ENCODE peak calls at places on chromosomes 3 and 15, in nine cellular contexts. K is brain microvascular endothelial cell; T is heart right ventricle; U is stimulated activated naive B cell treated with anti-CD40 and anti-IgM and Interleukin-4, amounts not matched to agents 10 μg/mL and 1 μg/mL and 100 μg/mL, for 72 hours; G is A172; V is pancreas; Y is CD8-positive, alpha-beta memory T cell; Q is LoVo; X is activated T-helper 1 cell treated with anti-CD3 and anti-CD28 coated beads, Interleukin-12 subunit alpha, Interleukin-12 subunit beta, Interleukin-2, Interleukin-4 antibody, amounts not matched to agents 30 ng/mL and 10 ng/mL and 1 ng/mL, durations not matched to agents 14 hours and 24 hours and 36 hours. H is an unnamed sample.

GRCh38 chr15:93024293-93024692 is 64.7 kb downstream of the RGMA start:
- DNase-seq in K (no peak), T (no peak), U (no peak), G (no peak), V (no peak), Y (no peak), Q (no peak), X (no peak), H (no peak)

GRCh38 chr3:194330579-194330978 is 20.5 kb downstream of the CPN2 start:
- DNase-seq in K (no peak), T (peak), U (no peak), G (no peak), V (peak), Y (no peak), Q (peak), X (no peak), H (no peak)

GRCh38 chr15:34620122-34620521 is 36.7 kb upstream of the GOLGA8B start:
- DNase-seq in K (no peak), T (no peak), U (no peak), G (no peak), V (no peak), Y (no peak), Q (no peak), X (no peak), H (no peak)

GRCh38 chr3:66496731-66497130 is 4.1 kb downstream of the LRIG1 start:
- DNase-seq in K (no peak), T (no peak), U (no peak), G (no peak), V (no peak), Y (no peak), Q (no peak), X (no peak), H (no peak)

GRCh38 chr3:108131105-108131794 is 40.4 kb upstream of the CD47 start:
- DNase-seq in K (peak), T (no peak), U (no peak), G (peak), V (no peak), Y (no peak), Q (peak), X (no peak), H (peak)

GRCh38 chr3:174334111-174334510 is 525.0 kb upstream of the NAALADL2 start:
- DNase-seq in K (no peak), T (no peak), U (no peak), G (no peak), V (no peak), Y (no peak), Q (no peak), X (no peak), H (no peak)

GRCh38 chr15:40906947-40907802 is 12.9 kb downstream of the VPS18 start:
- DNase-seq in K (no peak), T (peak), U (no peak), G (peak), V (peak), Y (peak), Q (no peak), X (no peak), H (no peak)

GRCh38 chr15:77506311-77507150 is 85.8 kb downstream of the HMG20A start:
- DNase-seq in K (no peak), T (peak), U (no peak), G (no peak), V (no peak), Y (no peak), Q (no peak), X (no peak), H (no peak)

GRCh38 chr15:31554261-31554660 is 227.6 kb downstream of the KLF13 start:
- DNase-seq in K (peak), T (peak), U (no peak), G (peak), V (no peak), Y (no peak), Q (no peak), X (no peak), H (peak)

GRCh38 chr3:66428733-66429132 is 72.1 kb downstream of the LRIG1 start:
- DNase-seq in K (peak), T (peak), U (peak), G (peak), V (peak), Y (no peak), Q (peak), X (no peak), H (peak)

GRCh38 chr3:189363856-189364255 is 192.1 kb downstream of the TPRG1 start:
- DNase-seq in K (no peak), T (peak), U (no peak), G (no peak), V (no peak), Y (no peak), Q (no peak), X (no peak), H (no peak)

GRCh38 chr15:55358471-55358870 is 39.4 kb downstream of the PIGB start:
- DNase-seq in K (no peak), T (no peak), U (no peak), G (no peak), V (no peak), Y (no peak), Q (no peak), X (no peak), H (no peak)

GRCh38 chr3:189646902-189647542 is 15.8 kb downstream of the TP63 start:
- DNase-seq in K (no peak), T (no peak), U (no peak), G (no peak), V (no peak), Y (no peak), Q (no peak), X (no peak), H (no peak)

GRCh38 chr3:27723803-27724458 is 1.8 kb upstream of the EOMES start:
- DNase-seq in K (no peak), T (no peak), U (no peak), G (no peak), V (no peak), Y (no peak), Q (no peak), X (no peak), H (no peak)

GRCh38 chr3:56782215-56782614 is 19.5 kb downstream of the ARHGEF3 start:
- DNase-seq in K (no peak), T (no peak), U (no peak), G (no peak), V (no peak), Y (no peak), Q (peak), X (no peak), H (no peak)

GRCh38 chr3:112730210-112730609 is 89.3 kb upstream of the CCDC80 start:
- DNase-seq in K (no peak), T (no peak), U (no peak), G (no peak), V (no peak), Y (no peak), Q (no peak), X (no peak), H (no peak)

GRCh38 chr3:123834631-123835030 is 49.5 kb downstream of the MYLK start:
- DNase-seq in K (peak), T (no peak), U (no peak), G (peak), V (no peak), Y (no peak), Q (peak), X (no peak), H (peak)

GRCh38 chr15:41578736-41579383 is 19.8 kb downstream of the TYRO3 start:
- DNase-seq in K (no peak), T (no peak), U (no peak), G (no peak), V (no peak), Y (no peak), Q (no peak), X (no peak), H (no peak)

GRCh38 chr3:197374951-197375560 is 76.6 kb upstream of the DLG1 start:
- DNase-seq in K (no peak), T (no peak), U (no peak), G (no peak), V (no peak), Y (no peak), Q (no peak), X (no peak), H (no peak)

GRCh38 chr3:134650431-134651346 is at the start of gene KY:
- DNase-seq in K (no peak), T (peak), U (no peak), G (no peak), V (peak), Y (no peak), Q (no peak), X (no peak), H (no peak)

GRCh38 chr3:175741951-175742350 is 882.8 kb downstream of the NAALADL2 start:
- DNase-seq in K (peak), T (no peak), U (no peak), G (peak), V (no peak), Y (no peak), Q (no peak), X (no peak), H (peak)

GRCh38 chr15:34795267-34796081 is at the start of gene ACTC1:
- DNase-seq in K (peak), T (peak), U (no peak), G (no peak), V (peak), Y (no peak), Q (peak), X (no peak), H (no peak)

GRCh38 chr3:23324745-23325144 is 121.6 kb downstream of the UBE2E2 start:
- DNase-seq in K (peak), T (no peak), U (no peak), G (peak), V (no peak), Y (no peak), Q (peak), X (no peak), H (peak)

H was measured in non-pigmented ciliary epithelial cell.